ENCODE peak calls at places on chromosomes 7 and 10, in seven cellular contexts. U is stimulated activated CD8-positive, alpha-beta memory T cell treated with anti-CD3 and anti-CD28 coated beads, Interleukin-12 subunit alpha, Interleukin-12 subunit beta, amount 100 ng/mL, for 4 hours; I is activated T-cell treated with anti-CD3 and anti-CD28 coated beads, Interleukin-2, amount 50 U/mL, for 72 hours; T is bronchial epithelial cell; J is ovary; G is stimulated activated CD4-positive, alpha-beta T cell treated with anti-CD3 and anti-CD28 coated beads, Interleukin-1b, Interleukin-23, amount 100 ng/mL, for 1 hour; M is NCI-H2171. R is an unnamed sample.

GRCh38 chr7:152395115-152395514 is 40.7 kb downstream of the KMT2C start:
- DNase-seq in U (no peak), I (no peak), T (no peak), J (no peak), G (no peak), M (no peak), R (no peak)

GRCh38 chr10:114401195-114401741 is 3.0 kb downstream of the AFAP1L2 start:
- DNase-seq in U (no peak), I (no peak), T (no peak), J (peak; percentile 89), G (no peak), M (no peak), R (peak; percentile 78)

GRCh38 chr10:44030132-44030531 is 354.8 kb downstream of the CXCL12 start:
- DNase-seq in U (no peak), I (peak; percentile 23), T (no peak), J (no peak), G (no peak), M (no peak), R (no peak)

GRCh38 chr10:131937832-131938231 is 37.0 kb downstream of the PPP2R2D start:
- DNase-seq in U (no peak), I (no peak), T (no peak), J (peak; percentile 8), G (no peak), M (no peak), R (no peak)

GRCh38 chr10:416091-416515 is 273.4 kb downstream of the DIP2C start:
- DNase-seq in U (no peak), I (no peak), T (no peak), J (no peak), G (no peak), M (no peak), R (no peak)

GRCh38 chr7:89780291-89780690 is 374.0 kb upstream of the STEAP1 start:
- DNase-seq in U (no peak), I (no peak), T (no peak), J (no peak), G (no peak), M (no peak), R (no peak)

GRCh38 chr10:105691811-105692210 is 1050.7 kb downstream of the SORCS3 start:
- DNase-seq in U (no peak), I (no peak), T (peak; percentile 59), J (no peak), G (no peak), M (no peak), R (no peak)

GRCh38 chr10:121578965-121579364 is 19.3 kb downstream of the FGFR2 start:
- DNase-seq in U (no peak), I (no peak), T (no peak), J (no peak), G (no peak), M (no peak), R (no peak)

GRCh38 chr7:100687740-100688592 is 6.1 kb downstream of the GIGYF1 start:
- DNase-seq in U (no peak), I (no peak), T (no peak), J (no peak), G (no peak), M (no peak), R (peak; percentile 18)

GRCh38 chr10:93584445-93584844 is 16.6 kb downstream of the RBP4 start:
- DNase-seq in U (no peak), I (no peak), T (no peak), J (no peak), G (no peak), M (no peak), R (no peak)

R was measured in left cardiac atrium.